ENCODE peak calls at places on chromosomes 2 and 18, in four cellular contexts. One of them, this sample, is unnamed.
A peak's percentile ranks its signal among the peaks of the same experiment; 100 is the strongest.

GRCh38 chr2:10599921-10600320 is 89.9 kb downstream of the NOL10 start:
- DNase-seq in H1: no peak
- DNase-seq in HCT116: no peak
- DNase-seq in breast epithelium: no peak
- DNase-seq in this sample: no peak

GRCh38 chr2:120369250-120369649 is 23.3 kb downstream of the INHBB start:
- DNase-seq in H1: no peak
- DNase-seq in HCT116: no peak
- DNase-seq in breast epithelium: no peak
- DNase-seq in this sample: no peak

GRCh38 chr2:176636376-176636775 is 367.1 kb downstream of the MTX2 start:
- DNase-seq in H1: no peak
- DNase-seq in HCT116: no peak
- DNase-seq in breast epithelium: no peak
- DNase-seq in this sample: no peak

GRCh38 chr2:111120253-111121027 is at the start of gene BCL2L11:
- DNase-seq in H1: peak; percentile 96
- DNase-seq in HCT116: peak; percentile 82
- DNase-seq in breast epithelium: peak; percentile 96
- DNase-seq in this sample: peak; percentile 98

GRCh38 chr2:48755473-48755872 is at the start of gene LHCGR:
- DNase-seq in H1: peak; percentile 65
- DNase-seq in HCT116: no peak
- DNase-seq in breast epithelium: no peak
- DNase-seq in this sample: peak; percentile 74

GRCh38 chr2:36731941-36732700 is 35.6 kb downstream of the VIT start:
- DNase-seq in H1: no peak
- DNase-seq in HCT116: no peak
- DNase-seq in breast epithelium: no peak
- DNase-seq in this sample: no peak

GRCh38 chr18:45127395-45127794 is 446.7 kb downstream of the SETBP1 start:
- DNase-seq in H1: no peak
- DNase-seq in HCT116: no peak
- DNase-seq in breast epithelium: no peak
- DNase-seq in this sample: no peak

GRCh38 chr2:161426788-161427412 is 10.8 kb downstream of the TBR1 start:
- DNase-seq in H1: peak; percentile 64
- DNase-seq in HCT116: no peak
- DNase-seq in breast epithelium: no peak
- DNase-seq in this sample: no peak

GRCh38 chr2:178782236-178782635 is 25.0 kb downstream of the TTN start:
- DNase-seq in H1: no peak
- DNase-seq in HCT116: no peak
- DNase-seq in breast epithelium: no peak
- DNase-seq in this sample: no peak

GRCh38 chr2:109143214-109144187 is 14.5 kb downstream of the SH3RF3 start:
- DNase-seq in H1: no peak
- DNase-seq in HCT116: no peak
- DNase-seq in breast epithelium: no peak
- DNase-seq in this sample: no peak

GRCh38 chr2:130336877-130337734 is 5.6 kb upstream of the IMP4 start:
- DNase-seq in H1: peak; percentile 96
- DNase-seq in HCT116: peak; percentile 79
- DNase-seq in breast epithelium: peak; percentile 62
- DNase-seq in this sample: peak; percentile 85

GRCh38 chr18:48080546-48080945 is 150.1 kb upstream of the SMAD2 start:
- DNase-seq in H1: no peak
- DNase-seq in HCT116: no peak
- DNase-seq in breast epithelium: no peak
- DNase-seq in this sample: peak; percentile 56

GRCh38 chr18:49178736-49179135 is 228.0 kb upstream of the SMAD7 start:
- DNase-seq in H1: no peak
- DNase-seq in HCT116: peak; percentile 19
- DNase-seq in breast epithelium: no peak
- DNase-seq in this sample: no peak

GRCh38 chr2:240719676-240720545 is 28.2 kb downstream of the AQP12A start:
- DNase-seq in H1: no peak
- DNase-seq in HCT116: no peak
- DNase-seq in breast epithelium: no peak
- DNase-seq in this sample: no peak

GRCh38 chr2:113069676-113070605 is 2.2 kb downstream of the IL1F10 start:
- DNase-seq in H1: no peak
- DNase-seq in HCT116: no peak
- DNase-seq in breast epithelium: no peak
- DNase-seq in this sample: no peak

GRCh38 chr2:28381225-28382180 is 11.2 kb upstream of the FOSL2 start:
- DNase-seq in H1: no peak
- DNase-seq in HCT116: no peak
- DNase-seq in breast epithelium: no peak
- DNase-seq in this sample: peak; percentile 34

GRCh38 chr2:195214072-195214471 is 443.0 kb upstream of the SLC39A10 start:
- DNase-seq in H1: no peak
- DNase-seq in HCT116: no peak
- DNase-seq in breast epithelium: no peak
- DNase-seq in this sample: no peak

DNA sequence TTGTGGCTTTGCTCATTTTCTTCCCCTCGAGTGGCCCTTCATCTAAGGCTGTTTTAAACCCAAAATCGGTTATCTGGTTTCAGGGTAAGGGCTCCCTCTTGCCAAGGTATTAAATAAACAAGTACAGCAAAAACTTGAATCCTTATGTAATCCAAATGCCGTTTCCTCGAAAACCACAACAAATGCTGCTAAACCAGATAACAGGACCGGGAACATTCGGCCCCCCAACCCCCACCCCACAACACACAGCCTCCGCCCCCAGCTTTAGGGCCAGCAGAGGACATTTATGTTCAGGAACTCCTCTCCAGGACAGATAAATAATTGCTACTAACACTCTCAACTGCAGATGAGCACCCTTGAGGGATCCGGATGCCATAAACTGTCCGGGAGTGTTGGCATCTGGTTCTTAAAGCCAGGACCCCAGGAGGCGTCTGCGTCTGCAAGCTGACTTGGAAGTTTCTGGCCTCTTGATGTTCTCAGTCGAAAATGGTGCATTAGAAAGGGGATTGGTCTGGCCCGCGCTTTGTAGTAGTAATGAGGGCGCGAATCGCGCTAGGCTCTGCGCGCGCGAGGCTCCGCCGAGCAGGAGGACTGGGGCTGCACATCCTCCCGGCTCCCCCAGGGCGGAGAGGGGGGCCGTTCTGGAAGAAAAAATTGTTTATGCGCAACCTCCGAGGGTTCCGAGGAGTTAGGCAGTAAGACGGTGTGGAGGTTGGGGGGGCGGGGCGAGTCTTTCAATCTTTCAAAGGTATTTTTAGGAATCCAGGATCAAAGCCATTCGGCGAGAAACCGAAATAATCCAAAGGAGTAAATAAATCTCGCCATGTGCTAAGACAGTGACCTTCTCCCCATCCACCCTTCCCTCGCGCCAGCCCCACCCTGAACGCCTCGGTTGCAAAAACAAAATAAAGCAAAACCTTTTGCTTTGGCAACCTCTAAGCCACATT is 3.9 kb upstream of the ID2 start:
- DNase-seq in H1: peak; percentile 71
- DNase-seq in HCT116: peak; percentile 34
- DNase-seq in breast epithelium: peak; percentile 38
- DNase-seq in this sample: peak; percentile 84
- TF ChIP-seq POLR2AphosphoS5 in H1: no peak
- TF ChIP-seq POLR2AphosphoS5 in HCT116: peak; percentile 41
- TF ChIP-seq POLR2AphosphoS5 in breast epithelium: peak; percentile 28
- TF ChIP-seq POLR2AphosphoS5 in this sample: peak; percentile 59

GRCh38 chr2:40317756-40318155 is 134.1 kb downstream of the SLC8A1 start:
- DNase-seq in H1: no peak
- DNase-seq in HCT116: no peak
- DNase-seq in breast epithelium: no peak
- DNase-seq in this sample: no peak

GRCh38 chr2:40315684-40316083 is 136.2 kb downstream of the SLC8A1 start:
- DNase-seq in H1: no peak
- DNase-seq in HCT116: no peak
- DNase-seq in breast epithelium: no peak
- DNase-seq in this sample: no peak

GRCh38 chr2:40316631-40317030 is 135.3 kb downstream of the SLC8A1 start:
- DNase-seq in H1: no peak
- DNase-seq in HCT116: no peak
- DNase-seq in breast epithelium: no peak
- DNase-seq in this sample: no peak

GRCh38 chr2:40318931-40319330 is 133.0 kb downstream of the SLC8A1 start:
- DNase-seq in H1: no peak
- DNase-seq in HCT116: no peak
- DNase-seq in breast epithelium: no peak
- DNase-seq in this sample: no peak

DNA sequence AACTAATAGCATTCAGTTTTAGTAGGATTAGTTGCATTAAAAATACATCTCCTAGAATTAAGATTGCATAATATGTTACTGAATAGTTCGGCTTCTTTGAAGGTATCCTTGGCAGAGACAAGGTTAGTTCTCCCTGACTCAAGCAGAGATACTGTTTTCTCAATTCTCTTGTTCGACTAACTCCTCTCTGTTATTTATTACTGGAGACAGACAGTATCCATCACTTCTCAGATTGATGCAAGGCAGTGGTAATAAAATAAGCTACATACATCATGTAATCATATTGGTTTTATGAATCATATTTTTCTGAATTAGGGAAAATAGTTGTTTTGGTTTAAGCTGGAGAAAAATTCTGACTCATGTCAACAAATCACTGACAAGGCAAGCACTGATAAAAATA is 134.8 kb downstream of the SLC8A1 start:
- DNase-seq in H1: no peak
- DNase-seq in HCT116: no peak
- DNase-seq in breast epithelium: no peak
- DNase-seq in this sample: no peak
- H3K4me1 ChIP-seq in H1: no peaks in the 10 kb centered on the region
- H3K4me1 ChIP-seq in HCT116: no peaks in the 10 kb centered on the region
- H3K4me1 ChIP-seq in breast epithelium: no peaks in the 10 kb centered on the region
- H3K4me1 ChIP-seq in this sample: no peaks in the 10 kb centered on the region

GRCh38 chr2:198973785-198974184 is 484.0 kb downstream of the SATB2 start:
- DNase-seq in H1: no peak
- DNase-seq in HCT116: no peak
- DNase-seq in breast epithelium: no peak
- DNase-seq in this sample: no peak

GRCh38 chr2:198975779-198976178 is 482.0 kb downstream of the SATB2 start:
- DNase-seq in H1: no peak
- DNase-seq in HCT116: no peak
- DNase-seq in breast epithelium: no peak
- DNase-seq in this sample: no peak

GRCh38 chr2:198968585-198968984 is 489.2 kb downstream of the SATB2 start:
- DNase-seq in H1: no peak
- DNase-seq in HCT116: no peak
- DNase-seq in breast epithelium: no peak
- DNase-seq in this sample: no peak

DNA sequence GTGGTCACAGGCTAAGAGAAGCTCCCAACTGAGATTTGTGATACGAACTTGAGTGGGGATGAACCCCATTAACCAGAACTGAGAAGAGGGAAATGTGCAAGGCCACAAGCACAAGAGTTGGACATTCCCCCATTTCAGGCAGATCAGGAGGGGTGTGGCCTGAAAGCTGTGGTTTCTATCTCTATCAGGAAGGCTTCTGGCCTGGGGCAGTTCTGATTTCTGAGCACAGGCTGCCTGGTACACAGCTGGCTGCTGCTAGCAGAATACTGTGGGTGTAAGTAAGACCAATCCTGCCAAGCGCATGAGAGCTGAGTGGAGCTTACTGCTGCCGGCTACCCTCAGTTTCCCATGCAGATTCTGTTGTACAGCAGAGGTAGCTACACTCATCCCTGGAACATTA is 484.6 kb downstream of the SATB2 start:
- DNase-seq in H1: no peak
- DNase-seq in HCT116: no peak
- DNase-seq in breast epithelium: no peak
- DNase-seq in this sample: no peak
- H3K9me3 ChIP-seq in H1: no peaks in the 10 kb centered on the region
- H3K9me3 ChIP-seq in HCT116: no peaks in the 10 kb centered on the region
- H3K9me3 ChIP-seq in breast epithelium: peaks cover 7% of the 10 kb centered on the region
- H3K9me3 ChIP-seq in this sample: peaks cover 38% of the 10 kb centered on the region

GRCh38 chr2:132923787-132924186 is 253.8 kb upstream of the LYPD1 start:
- DNase-seq in H1: no peak
- DNase-seq in HCT116: no peak
- DNase-seq in breast epithelium: no peak
- DNase-seq in this sample: no peak
- TF ChIP-seq POLR2AphosphoS5 in H1: no peak
- TF ChIP-seq POLR2AphosphoS5 in HCT116: no peak
- TF ChIP-seq POLR2AphosphoS5 in breast epithelium: no peak
- TF ChIP-seq POLR2AphosphoS5 in this sample: no peak

GRCh38 chr2:191015831-191016230 is 1.9 kb upstream of the STAT1 start:
- DNase-seq in H1: no peak
- DNase-seq in HCT116: no peak
- DNase-seq in breast epithelium: no peak
- DNase-seq in this sample: no peak

GRCh38 chr2:191018663-191019119 is 4.7 kb upstream of the STAT1 start:
- DNase-seq in H1: no peak
- DNase-seq in HCT116: no peak
- DNase-seq in breast epithelium: no peak
- DNase-seq in this sample: no peak

GRCh38 chr2:191020221-191020741 is 6.3 kb upstream of the STAT1 start:
- DNase-seq in H1: peak; percentile 92
- DNase-seq in HCT116: peak; percentile 90
- DNase-seq in breast epithelium: peak; percentile 92
- DNase-seq in this sample: peak; percentile 98

GRCh38 chr2:191020742-191021381 is 6.9 kb upstream of the STAT1 start:
- DNase-seq in H1: no peak
- DNase-seq in HCT116: no peak
- DNase-seq in breast epithelium: no peak
- DNase-seq in this sample: no peak

GRCh38 chr2:191018048-191018447 is 4.1 kb upstream of the STAT1 start:
- DNase-seq in H1: no peak
- DNase-seq in HCT116: no peak
- DNase-seq in breast epithelium: no peak
- DNase-seq in this sample: no peak
- H3K4me1 ChIP-seq in H1: peaks cover 3% of the 10 kb centered on the region
- H3K4me1 ChIP-seq in HCT116: peaks cover 10% of the 10 kb centered on the region
- H3K4me1 ChIP-seq in breast epithelium: peaks cover 6% of the 10 kb centered on the region
- H3K4me1 ChIP-seq in this sample: peaks cover 32% of the 10 kb centered on the region